ENCODE peak calls at places on chromosomes 3 and 15, in four cellular contexts. One of them, this sample, is unnamed.

GRCh38 chr3:9149566-9149965 is 99.9 kb downstream of the SRGAP3 start:
- DNase-seq in IMR-90: no peak
- DNase-seq in H1: no peak
- DNase-seq in H9: no peak
- DNase-seq in this sample: no peak

GRCh38 chr15:68106656-68107055 is 52.5 kb downstream of the PIAS1 start:
- DNase-seq in IMR-90: peak; percentile 56
- DNase-seq in H1: no peak
- DNase-seq in H9: no peak
- DNase-seq in this sample: peak; percentile 74

GRCh38 chr3:138888569-138888968 is 53.8 kb upstream of the PIK3CB start:
- DNase-seq in H1: no peak
- DNase-seq in H9: no peak
- DNase-seq in IMR-90: no peak
- DNase-seq in this sample: no peak

GRCh38 chr3:195095704-195096036 is 175.3 kb downstream of the XXYLT1 start:
- DNase-seq in H9: no peak
- DNase-seq in IMR-90: peak; percentile 52
- DNase-seq in H1: no peak
- DNase-seq in this sample: no peak

GRCh38 chr3:189170559-189170958 is 1.2 kb upstream of the TPRG1 start:
- DNase-seq in H9: no peak
- DNase-seq in IMR-90: no peak
- DNase-seq in H1: no peak
- DNase-seq in this sample: no peak

GRCh38 chr3:178385280-178385952 is 150.8 kb upstream of the KCNMB2 start:
- DNase-seq in IMR-90: peak; percentile 51
- DNase-seq in H1: peak; percentile 1
- DNase-seq in H9: no peak
- DNase-seq in this sample: peak; percentile 48

GRCh38 chr3:179015551-179016020 is 56.0 kb downstream of the ZMAT3 start:
- DNase-seq in H1: peak; percentile 23
- DNase-seq in H9: no peak
- DNase-seq in IMR-90: peak; percentile 83
- DNase-seq in this sample: peak; percentile 87

GRCh38 chr3:185270262-185270955 is 16.6 kb upstream of the EHHADH start:
- DNase-seq in H1: no peak
- DNase-seq in H9: peak; percentile 56
- DNase-seq in IMR-90: peak; percentile 31
- DNase-seq in this sample: peak; percentile 83

GRCh38 chr3:183635431-183636220 is at the start of gene KLHL24:
- DNase-seq in H1: peak; percentile 64
- DNase-seq in IMR-90: peak; percentile 91
- DNase-seq in H9: peak; percentile 95
- DNase-seq in this sample: peak; percentile 97

GRCh38 chr3:178352300-178353021 is 183.8 kb upstream of the KCNMB2 start:
- DNase-seq in H9: no peak
- DNase-seq in H1: peak; percentile 13
- DNase-seq in IMR-90: peak; percentile 86
- DNase-seq in this sample: peak; percentile 92

GRCh38 chr15:35195649-35196048 is 110.6 kb upstream of the NANOGP8 start:
- DNase-seq in H9: peak; percentile 62
- DNase-seq in IMR-90: no peak
- DNase-seq in H1: no peak
- DNase-seq in this sample: peak; percentile 53

GRCh38 chr15:42457445-42458442 is 33.2 kb downstream of the ZNF106 start:
- DNase-seq in IMR-90: peak; percentile 94
- DNase-seq in H1: peak; percentile 82
- DNase-seq in H9: peak; percentile 90
- DNase-seq in this sample: peak; percentile 98

GRCh38 chr3:13636186-13636585 is 87.3 kb downstream of the FBLN2 start:
- DNase-seq in H9: no peak
- DNase-seq in H1: no peak
- DNase-seq in IMR-90: no peak
- DNase-seq in this sample: no peak

GRCh38 chr3:4643904-4644547 is 150.9 kb downstream of the ITPR1 start:
- DNase-seq in H1: no peak
- DNase-seq in H9: no peak
- DNase-seq in IMR-90: no peak
- DNase-seq in this sample: no peak

GRCh38 chr3:25820372-25820771 is 30.5 kb downstream of the OXSM start:
- DNase-seq in H9: peak; percentile 38
- DNase-seq in H1: peak; percentile 33
- DNase-seq in IMR-90: peak; percentile 99
- DNase-seq in this sample: peak; percentile 67

GRCh38 chr3:71456155-71456554 is 127.4 kb downstream of the FOXP1 start:
- DNase-seq in H1: no peak
- DNase-seq in IMR-90: peak; percentile 31
- DNase-seq in H9: no peak
- DNase-seq in this sample: no peak

GRCh38 chr3:117887896-117888295 is 1146.8 kb downstream of the IGSF11 start:
- DNase-seq in H9: no peak
- DNase-seq in IMR-90: peak; percentile 67
- DNase-seq in H1: no peak
- DNase-seq in this sample: no peak

GRCh38 chr3:150286390-150287147 is 121.5 kb upstream of the TSC22D2 start:
- DNase-seq in IMR-90: peak; percentile 51
- DNase-seq in H9: no peak
- DNase-seq in H1: no peak
- DNase-seq in this sample: peak; percentile 84

GRCh38 chr15:51879555-51879954 is 50.1 kb downstream of the TMOD3 start:
- DNase-seq in H1: no peak
- DNase-seq in H9: no peak
- DNase-seq in IMR-90: peak; percentile 61
- DNase-seq in this sample: no peak

GRCh38 chr3:36823806-36824205 is 59.5 kb upstream of the DCLK3 start:
- DNase-seq in H1: no peak
- DNase-seq in H9: no peak
- DNase-seq in IMR-90: no peak
- DNase-seq in this sample: no peak

GRCh38 chr15:60407406-60407805 is 9.6 kb upstream of the ANXA2 start:
- DNase-seq in H1: no peak
- DNase-seq in H9: no peak
- DNase-seq in IMR-90: peak; percentile 91
- DNase-seq in this sample: peak; percentile 65

GRCh38 chr3:66702126-66702525 is 201.3 kb upstream of the LRIG1 start:
- DNase-seq in H9: no peak
- DNase-seq in IMR-90: peak; percentile 28
- DNase-seq in H1: no peak
- DNase-seq in this sample: no peak

GRCh38 chr3:138367912-138368311 is 19.5 kb downstream of the MRAS start:
- DNase-seq in H9: no peak
- DNase-seq in IMR-90: peak; percentile 23
- DNase-seq in H1: no peak
- DNase-seq in this sample: no peak

GRCh38 chr3:59877263-59877662 is 827.4 kb upstream of the CFAP20DC start:
- DNase-seq in IMR-90: no peak
- DNase-seq in H1: no peak
- DNase-seq in H9: no peak
- DNase-seq in this sample: no peak

GRCh38 chr3:148202386-148202785 is 495.3 kb upstream of the AGTR1 start:
- DNase-seq in H1: no peak
- DNase-seq in H9: no peak
- DNase-seq in IMR-90: no peak
- DNase-seq in this sample: peak; percentile 38

GRCh38 chr3:196969001-196969659 is 497 bp upstream of the PIGZ start:
- DNase-seq in IMR-90: no peak
- DNase-seq in H1: no peak
- DNase-seq in H9: no peak
- DNase-seq in this sample: no peak

GRCh38 chr15:25846377-25846776 is 16.8 kb downstream of the ATP10A start:
- DNase-seq in H1: no peak
- DNase-seq in IMR-90: no peak
- DNase-seq in H9: no peak
- DNase-seq in this sample: no peak

GRCh38 chr3:115341208-115341607 is 194.1 kb upstream of the ZBTB20 start:
- DNase-seq in IMR-90: peak; percentile 78
- DNase-seq in H9: no peak
- DNase-seq in H1: no peak
- DNase-seq in this sample: no peak

GRCh38 chr3:144221771-144222170 is 250.1 kb downstream of the DIPK2A start:
- DNase-seq in H1: no peak
- DNase-seq in IMR-90: no peak
- DNase-seq in H9: peak; percentile 39
- DNase-seq in this sample: peak; percentile 12

GRCh38 chr3:15646924-15647511 is 45.5 kb downstream of the BTD start:
- DNase-seq in H9: no peak
- DNase-seq in IMR-90: peak; percentile 100
- DNase-seq in H1: no peak
- DNase-seq in this sample: peak; percentile 87

GRCh38 chr3:114538211-114538610 is 244.4 kb downstream of the TIGIT start:
- DNase-seq in IMR-90: no peak
- DNase-seq in H1: no peak
- DNase-seq in H9: no peak
- DNase-seq in this sample: no peak

GRCh38 chr3:172074578-172074977 is 35.2 kb downstream of the FNDC3B start:
- DNase-seq in H9: no peak
- DNase-seq in IMR-90: no peak
- DNase-seq in H1: no peak
- DNase-seq in this sample: no peak

GRCh38 chr3:31230425-31230824 is 302.3 kb upstream of the STT3B start:
- DNase-seq in H1: no peak
- DNase-seq in H9: no peak
- DNase-seq in IMR-90: no peak
- DNase-seq in this sample: no peak

GRCh38 chr15:45522179-45522930 is at the start of gene SLC30A4:
- DNase-seq in H9: peak; percentile 44
- DNase-seq in H1: peak; percentile 9
- DNase-seq in IMR-90: peak; percentile 42
- DNase-seq in this sample: peak; percentile 40

GRCh38 chr15:77557178-77557960 is 75.3 kb downstream of the LINGO1 start:
- DNase-seq in H9: no peak
- DNase-seq in H1: no peak
- DNase-seq in IMR-90: no peak
- DNase-seq in this sample: peak; percentile 87

GRCh38 chr3:106943071-106943470 is 434.2 kb upstream of the CCDC54 start:
- DNase-seq in IMR-90: peak; percentile 26
- DNase-seq in H1: no peak
- DNase-seq in H9: no peak
- DNase-seq in this sample: no peak

GRCh38 chr15:63610209-63610841 is 13.1 kb downstream of the FBXL22 start:
- DNase-seq in IMR-90: peak; percentile 82
- DNase-seq in H9: peak; percentile 83
- DNase-seq in H1: peak; percentile 43
- DNase-seq in this sample: peak; percentile 91
- H3K4me2 ChIP-seq in IMR-90: no peak overlapping the region
- H3K4me2 ChIP-seq in H9: no peak overlapping the region
- H3K4me2 ChIP-seq in H1: no peak overlapping the region
- H3K4me2 ChIP-seq in this sample: no peak overlapping the region

GRCh38 chr3:58645726-58646125 is 20.8 kb downstream of the FAM3D start:
- DNase-seq in H9: no peak
- DNase-seq in IMR-90: no peak
- DNase-seq in H1: no peak
- DNase-seq in this sample: no peak
- H4K5ac ChIP-seq in H9: no peak overlapping the region
- H4K5ac ChIP-seq in IMR-90: no peak overlapping the region
- H4K5ac ChIP-seq in H1: no peak overlapping the region
- H4K5ac ChIP-seq in this sample: no peak overlapping the region

GRCh38 chr3:190326361-190326760 is 4.1 kb upstream of the CLDN1 start:
- DNase-seq in IMR-90: no peak
- DNase-seq in H9: no peak
- DNase-seq in H1: no peak
- DNase-seq in this sample: no peak
- H3K4me2 ChIP-seq in IMR-90: peak overlapping the region; percentile 10
- H3K4me2 ChIP-seq in H9: no peak overlapping the region
- H3K4me2 ChIP-seq in H1: no peak overlapping the region
- H3K4me2 ChIP-seq in this sample: no peak overlapping the region

GRCh38 chr15:74191798-74192197 is 10.8 kb downstream of the STRA6 start:
- DNase-seq in H9: no peak
- DNase-seq in IMR-90: no peak
- DNase-seq in H1: no peak
- DNase-seq in this sample: no peak
- H4K5ac ChIP-seq in H9: no peak overlapping the region
- H4K5ac ChIP-seq in IMR-90: no peak overlapping the region
- H4K5ac ChIP-seq in H1: no peak overlapping the region
- H4K5ac ChIP-seq in this sample: no peak overlapping the region

This sample was measured in mesendoderm.